ENCODE peak calls at places on chromosomes 13 and 19, in six cellular contexts. A is brain pericyte, N is T-cell, J is AG09319, E is heart right ventricle, O is GM06990. Q is an unnamed sample.
A peak's percentile ranks its signal among the peaks of the same experiment; 100 is the strongest.

GRCh38 chr13:103471896-103472295 is 405.7 kb upstream of the SLC10A2 start:
- DNase-seq in A (no peak), E (no peak), N (no peak), O (no peak), J (no peak), Q (no peak)

GRCh38 chr13:112446867-112447266 is 70.7 kb downstream of the SPACA7 start:
- DNase-seq in O (no peak), A (no peak), J (no peak), E (no peak), N (no peak), Q (no peak)

GRCh38 chr13:104382941-104383340 is 1316.7 kb upstream of the SLC10A2 start:
- DNase-seq in E (no peak), J (no peak), O (no peak), N (no peak), A (no peak), Q (peak; percentile 27)

GRCh38 chr19:11321206-11322126 is 18.0 kb downstream of the RAB3D start:
- DNase-seq in A (no peak), N (no peak), O (no peak), E (no peak), J (no peak), Q (no peak)

GRCh38 chr19:15456871-15457700 is 7.3 kb downstream of the RASAL3 start:
- DNase-seq in J (no peak), A (no peak), E (no peak), N (no peak), O (no peak), Q (no peak)

GRCh38 chr13:95296326-95296939 is 4.8 kb downstream of the ABCC4 start:
- DNase-seq in N (no peak), J (no peak), O (no peak), E (peak; percentile 38), A (no peak), Q (no peak)

GRCh38 chr19:47510516-47511127 is 4.2 kb downstream of the NAPA start:
- DNase-seq in E (no peak), O (no peak), N (no peak), A (no peak), J (no peak), Q (no peak)

GRCh38 chr19:1991516-1991915 is 24.0 kb downstream of the BTBD2 start:
- DNase-seq in N (no peak), A (no peak), E (no peak), J (no peak), O (no peak), Q (no peak)

GRCh38 chr19:3275583-3276340 is 51.3 kb downstream of the CELF5 start:
- DNase-seq in J (peak; percentile 46), E (peak; percentile 40), O (peak; percentile 84), A (no peak), N (peak; percentile 95), Q (peak; percentile 22)

GRCh38 chr13:48478401-48478800 is 54.5 kb downstream of the RCBTB2 start:
- DNase-seq in E (no peak), A (peak; percentile 74), O (no peak), N (no peak), J (no peak), Q (no peak)

GRCh38 chr13:98507060-98507797 is 69.7 kb downstream of the STK24 start:
- DNase-seq in A (no peak), J (no peak), O (no peak), N (no peak), E (peak; percentile 80), Q (no peak)

GRCh38 chr13:41064493-41064892 is 3.2 kb downstream of the WBP4 start:
- DNase-seq in J (no peak), A (no peak), N (no peak), E (no peak), O (no peak), Q (no peak)

GRCh38 chr13:99313473-99313872 is 6.3 kb upstream of the GPR183 start:
- DNase-seq in N (no peak), O (no peak), A (no peak), E (no peak), J (no peak), Q (no peak)

GRCh38 chr19:29445246-29445645 is 80.5 kb upstream of the VSTM2B start:
- DNase-seq in O (no peak), J (no peak), E (no peak), A (no peak), N (no peak), Q (no peak)

GRCh38 chr13:94505730-94506129 is 26.2 kb upstream of the DCT start:
- DNase-seq in E (no peak), J (no peak), O (no peak), A (no peak), N (no peak), Q (no peak)

GRCh38 chr13:75908137-75908536 is 272.0 kb downstream of the LMO7 start:
- DNase-seq in O (no peak), N (no peak), A (no peak), E (peak; percentile 12), J (peak; percentile 31), Q (no peak)

Q was measured in skeletal muscle cell.